ENCODE peak calls at places on chromosomes 1 and 21, in nine cellular contexts. G is endothelial cell of umbilical vein, N is HCT116, X is H1, M is SK-N-SH, W is A549, R is NB4, D is K562, B is GM12878. Y is an unnamed sample.

GRCh38 chr1:93471911-93472310 is 24.0 kb downstream of the FNBP1L start:
- DNase-seq in G (peak; percentile 86), N (no peak), X (no peak), M (no peak), W (no peak), R (no peak), D (no peak), B (no peak), Y (no peak)

GRCh38 chr1:110673805-110674336 is 869 bp downstream of the KCNA3 start:
- DNase-seq in G (no peak), N (no peak), X (no peak), M (peak; percentile 6), W (no peak), R (no peak), D (no peak), B (no peak), Y (no peak)

GRCh38 chr1:116097600-116097999 is 13.6 kb upstream of the MAB21L3 start:
- DNase-seq in G (no peak), N (no peak), X (no peak), M (no peak), W (no peak), R (no peak), D (no peak), B (no peak), Y (no peak)

GRCh38 chr1:226603030-226603960 is 54.7 kb downstream of the STUM start:
- DNase-seq in G (peak; percentile 46), N (no peak), X (no peak), M (no peak), W (no peak), R (no peak), D (no peak), B (no peak), Y (no peak)

GRCh38 chr1:172180886-172181285 is 239.6 kb upstream of the C1orf105 start:
- DNase-seq in G (peak; percentile 75), N (no peak), X (no peak), M (no peak), W (no peak), R (no peak), D (no peak), B (peak; percentile 69), Y (no peak)

GRCh38 chr1:165512817-165513216 is 31.0 kb upstream of the LRRC52 start:
- DNase-seq in G (no peak), N (no peak), X (no peak), M (no peak), W (no peak), R (no peak), D (no peak), B (no peak), Y (peak; percentile 12)

GRCh38 chr1:36644556-36644955 is 161.8 kb upstream of the CSF3R start:
- DNase-seq in G (no peak), N (no peak), X (no peak), M (no peak), W (no peak), R (no peak), D (no peak), B (no peak), Y (no peak)

GRCh38 chr1:84969489-84970250 is 27.2 kb downstream of the MCOLN2 start:
- DNase-seq in G (no peak), N (no peak), X (no peak), M (no peak), W (no peak), R (no peak), D (no peak), B (peak; percentile 92), Y (no peak)

GRCh38 chr1:159934136-159935039 is 9.1 kb upstream of the TAGLN2 start:
- DNase-seq in G (no peak), N (no peak), X (no peak), M (no peak), W (no peak), R (no peak), D (no peak), B (no peak), Y (no peak)

GRCh38 chr1:46281021-46281420 is 22.4 kb downstream of the LRRC41 start:
- DNase-seq in G (no peak), N (no peak), X (no peak), M (no peak), W (no peak), R (no peak), D (no peak), B (no peak), Y (no peak)

GRCh38 chr21:20527691-20528090 is 470.5 kb upstream of the NCAM2 start:
- DNase-seq in G (no peak), N (no peak), X (no peak), M (peak; percentile 3), W (no peak), R (no peak), D (no peak), B (no peak), Y (no peak)

GRCh38 chr1:94160811-94161210 is 39.9 kb upstream of the ABCA4 start:
- DNase-seq in G (peak; percentile 76), N (peak; percentile 43), X (no peak), M (no peak), W (no peak), R (no peak), D (no peak), B (no peak), Y (no peak)

GRCh38 chr1:10378071-10378841 is 20.6 kb upstream of the PGD start:
- DNase-seq in G (peak; percentile 44), N (no peak), X (no peak), M (no peak), W (peak; percentile 62), R (peak; percentile 85), D (peak; percentile 48), B (no peak), Y (no peak)

GRCh38 chr1:154502066-154502741 is at the start of the genes SHE and TDRD10:
- DNase-seq in G (peak; percentile 63), N (no peak), X (no peak), M (peak; percentile 75), W (no peak), R (no peak), D (no peak), B (no peak), Y (peak; percentile 55)

GRCh38 chr1:25922633-25923567 is 16.7 kb upstream of the STMN1 start:
- DNase-seq in G (peak; percentile 34), N (no peak), X (no peak), M (no peak), W (peak; percentile 10), R (peak; percentile 92), D (no peak), B (no peak), Y (peak; percentile 55)

DNA sequence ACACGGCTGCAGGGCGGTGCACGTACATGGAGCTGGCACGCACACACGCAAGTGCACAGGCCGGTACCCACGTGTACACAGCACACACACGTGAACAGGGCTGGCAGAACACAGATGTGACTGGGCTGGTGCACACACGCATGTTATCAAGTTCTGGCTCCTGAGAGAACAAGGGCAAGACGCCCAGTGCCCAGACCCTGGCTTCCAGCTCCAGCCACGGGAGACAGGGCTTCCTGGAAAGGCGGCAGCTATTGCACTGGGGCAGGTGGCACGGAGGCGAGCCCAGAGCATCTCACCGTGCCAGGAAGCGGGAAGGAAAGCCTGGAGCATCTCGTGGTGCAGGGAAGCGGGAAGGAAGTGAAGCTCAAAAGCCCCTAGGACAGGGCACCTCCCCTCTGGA is 5.9 kb downstream of the SDF4 start:
- DNase-seq in G (no peak), N (no peak), X (no peak), M (no peak), W (no peak), R (no peak), D (no peak), B (no peak), Y (no peak)
- TF ChIP-seq MAX in G (no peak), N (no peak), X (no peak), M (no peak), W (no peak), R (no peak), D (no peak), B (no peak), Y (no peak)

GRCh38 chr1:83932281-83932680 is 66.7 kb downstream of the TTLL7 start:
- DNase-seq in G (no peak), N (no peak), X (no peak), M (no peak), W (no peak), R (no peak), D (no peak), B (no peak), Y (no peak)
- TF ChIP-seq MAX in G (no peak), N (no peak), X (no peak), M (no peak), W (no peak), R (no peak), D (no peak), B (no peak), Y (no peak)

DNA sequence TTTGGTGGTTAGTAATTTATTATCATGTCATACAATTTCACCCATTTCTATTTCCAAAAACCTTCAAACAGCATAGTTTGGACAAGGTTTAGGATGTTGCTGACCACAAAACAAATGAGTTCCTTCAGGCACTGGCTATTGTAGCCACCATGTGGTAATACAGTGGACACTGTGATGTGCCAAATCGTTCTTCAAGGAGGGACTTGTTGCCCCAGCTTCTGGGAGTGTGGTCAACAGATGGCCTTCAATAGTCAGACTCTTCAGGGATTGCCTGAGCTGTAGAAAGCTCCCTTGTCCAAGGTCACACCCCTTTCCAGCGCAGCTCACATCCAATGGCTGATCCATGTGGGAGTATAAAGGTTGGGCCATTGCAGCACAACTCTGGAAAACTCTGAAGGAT is 2.6 kb downstream of the PDE4B start:
- DNase-seq in G (no peak), N (no peak), X (no peak), M (no peak), W (no peak), R (no peak), D (no peak), B (no peak), Y (no peak)
- TF ChIP-seq MAX in G (no peak), N (no peak), X (no peak), M (no peak), W (no peak), R (no peak), D (no peak), B (no peak), Y (no peak)

GRCh38 chr21:39149008-39149407 is 34.2 kb downstream of the PSMG1 start:
- DNase-seq in G (no peak), N (no peak), X (no peak), M (no peak), W (no peak), R (no peak), D (no peak), B (no peak), Y (no peak)

GRCh38 chr21:39153373-39153772 is 29.9 kb downstream of the PSMG1 start:
- DNase-seq in G (no peak), N (no peak), X (no peak), M (peak; percentile 44), W (no peak), R (peak; percentile 35), D (peak; percentile 70), B (no peak), Y (peak; percentile 25)

GRCh38 chr21:39153842-39154241 is 29.4 kb downstream of the PSMG1 start:
- DNase-seq in G (no peak), N (no peak), X (no peak), M (no peak), W (no peak), R (peak; percentile 38), D (no peak), B (no peak), Y (no peak)

GRCh38 chr21:39150316-39150715 is 32.9 kb downstream of the PSMG1 start:
- DNase-seq in G (no peak), N (no peak), X (no peak), M (no peak), W (no peak), R (no peak), D (no peak), B (no peak), Y (no peak)

DNA sequence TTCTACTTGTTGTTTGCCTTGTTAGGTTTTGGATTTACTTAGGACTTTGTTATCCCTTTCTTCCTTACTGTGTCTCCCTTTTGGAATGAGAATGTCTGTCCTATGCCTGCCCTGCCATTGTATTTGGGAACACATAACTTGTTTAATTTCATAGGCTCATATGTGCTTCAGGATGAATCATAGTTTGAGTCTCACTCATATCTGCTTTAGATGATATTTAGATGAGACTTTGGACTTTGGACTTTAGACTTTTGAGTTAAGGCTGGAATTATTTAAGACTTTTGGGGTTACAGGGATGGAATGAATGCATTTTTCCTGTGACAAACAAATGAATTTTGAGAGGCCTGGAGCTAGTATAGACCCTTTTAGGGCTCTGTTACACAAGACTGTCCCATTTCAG is 33.4 kb downstream of the PSMG1 start:
- DNase-seq in G (no peak), N (no peak), X (no peak), M (no peak), W (no peak), R (no peak), D (no peak), B (no peak), Y (no peak)
- TF ChIP-seq MAX in G (no peak), N (no peak), X (no peak), M (no peak), W (no peak), R (no peak), D (no peak), B (no peak), Y (no peak)

Y was measured in WTC11.